ENCODE peak calls at places on chromosomes 13 and 19, in four cellular contexts. One of them, this sample, is unnamed.
A peak's percentile ranks its signal among the peaks of the same experiment; 100 is the strongest.

GRCh38 chr19:58509731-58510083 is 2.1 kb downstream of the SLC27A5 start:
- DNase-seq in esophagus muscularis mucosa: no peak
- DNase-seq in WERI-Rb-1: no peak
- DNase-seq in cardiac fibroblast: no peak
- DNase-seq in this sample: no peak

GRCh38 chr19:15631817-15632216 is 8.9 kb upstream of the CYP4F3 start:
- DNase-seq in WERI-Rb-1: peak; percentile 35
- DNase-seq in cardiac fibroblast: peak; percentile 2
- DNase-seq in esophagus muscularis mucosa: no peak
- DNase-seq in this sample: no peak

GRCh38 chr13:52984881-52985363 is 43.7 kb upstream of the OLFM4 start:
- DNase-seq in esophagus muscularis mucosa: peak; percentile 7
- DNase-seq in cardiac fibroblast: no peak
- DNase-seq in WERI-Rb-1: no peak
- DNase-seq in this sample: no peak

GRCh38 chr13:106609116-106609515 is 41.2 kb upstream of the ARGLU1 start:
- DNase-seq in esophagus muscularis mucosa: no peak
- DNase-seq in cardiac fibroblast: no peak
- DNase-seq in WERI-Rb-1: no peak
- DNase-seq in this sample: no peak

GRCh38 chr13:58476176-58476575 is 844.6 kb downstream of the PCDH17 start:
- DNase-seq in cardiac fibroblast: no peak
- DNase-seq in WERI-Rb-1: no peak
- DNase-seq in esophagus muscularis mucosa: no peak
- DNase-seq in this sample: no peak

GRCh38 chr13:47459512-47459911 is 541.6 kb downstream of the SUCLA2 start:
- DNase-seq in WERI-Rb-1: peak; percentile 15
- DNase-seq in esophagus muscularis mucosa: no peak
- DNase-seq in cardiac fibroblast: peak; percentile 61
- DNase-seq in this sample: no peak

GRCh38 chr13:94435604-94436226 is 43.8 kb downstream of the DCT start:
- DNase-seq in WERI-Rb-1: no peak
- DNase-seq in esophagus muscularis mucosa: peak; percentile 14
- DNase-seq in cardiac fibroblast: peak; percentile 72
- DNase-seq in this sample: no peak

GRCh38 chr13:45623516-45624090 is 8.1 kb upstream of the ERICH6B start:
- DNase-seq in WERI-Rb-1: no peak
- DNase-seq in esophagus muscularis mucosa: peak; percentile 26
- DNase-seq in cardiac fibroblast: peak; percentile 21
- DNase-seq in this sample: no peak

GRCh38 chr19:38118176-38118575 is 105.8 kb downstream of the DPF1 start:
- DNase-seq in WERI-Rb-1: no peak
- DNase-seq in esophagus muscularis mucosa: no peak
- DNase-seq in cardiac fibroblast: no peak
- DNase-seq in this sample: no peak

GRCh38 chr19:3129112-3129511 is 6.7 kb upstream of the GNA15 start:
- DNase-seq in esophagus muscularis mucosa: no peak
- DNase-seq in cardiac fibroblast: peak; percentile 79
- DNase-seq in WERI-Rb-1: no peak
- DNase-seq in this sample: no peak

GRCh38 chr13:73880365-73880764 is 253.8 kb downstream of the KLF12 start:
- DNase-seq in cardiac fibroblast: no peak
- DNase-seq in esophagus muscularis mucosa: no peak
- DNase-seq in WERI-Rb-1: no peak
- DNase-seq in this sample: no peak

GRCh38 chr19:31132753-31133110 is 216.5 kb downstream of the TSHZ3 start:
- DNase-seq in esophagus muscularis mucosa: no peak
- DNase-seq in WERI-Rb-1: no peak
- DNase-seq in cardiac fibroblast: no peak
- DNase-seq in this sample: no peak

GRCh38 chr19:3699071-3699740 is 1.1 kb downstream of the PIP5K1C start:
- DNase-seq in cardiac fibroblast: peak; percentile 62
- DNase-seq in WERI-Rb-1: peak; percentile 69
- DNase-seq in esophagus muscularis mucosa: no peak
- DNase-seq in this sample: no peak

GRCh38 chr13:95319551-95320274 is 18.5 kb upstream of the ABCC4 start:
- DNase-seq in WERI-Rb-1: no peak
- DNase-seq in cardiac fibroblast: peak; percentile 26
- DNase-seq in esophagus muscularis mucosa: no peak
- DNase-seq in this sample: no peak

GRCh38 chr19:19661675-19662251 is 1.7 kb downstream of the ATP13A1 start:
- DNase-seq in WERI-Rb-1: peak; percentile 77
- DNase-seq in cardiac fibroblast: no peak
- DNase-seq in esophagus muscularis mucosa: no peak
- DNase-seq in this sample: no peak

GRCh38 chr19:14536926-14537692 is 7.7 kb downstream of the TECR start:
- DNase-seq in WERI-Rb-1: peak; percentile 55
- DNase-seq in esophagus muscularis mucosa: no peak
- DNase-seq in cardiac fibroblast: peak; percentile 90
- DNase-seq in this sample: peak; percentile 74

GRCh38 chr13:59345316-59345715 is 818.4 kb downstream of the DIAPH3 start:
- DNase-seq in cardiac fibroblast: peak; percentile 73
- DNase-seq in WERI-Rb-1: no peak
- DNase-seq in esophagus muscularis mucosa: no peak
- DNase-seq in this sample: no peak

GRCh38 chr19:30567535-30568232 is 195.5 kb downstream of the ZNF536 start:
- DNase-seq in cardiac fibroblast: no peak
- DNase-seq in esophagus muscularis mucosa: no peak
- DNase-seq in WERI-Rb-1: peak; percentile 71
- DNase-seq in this sample: no peak

DNA sequence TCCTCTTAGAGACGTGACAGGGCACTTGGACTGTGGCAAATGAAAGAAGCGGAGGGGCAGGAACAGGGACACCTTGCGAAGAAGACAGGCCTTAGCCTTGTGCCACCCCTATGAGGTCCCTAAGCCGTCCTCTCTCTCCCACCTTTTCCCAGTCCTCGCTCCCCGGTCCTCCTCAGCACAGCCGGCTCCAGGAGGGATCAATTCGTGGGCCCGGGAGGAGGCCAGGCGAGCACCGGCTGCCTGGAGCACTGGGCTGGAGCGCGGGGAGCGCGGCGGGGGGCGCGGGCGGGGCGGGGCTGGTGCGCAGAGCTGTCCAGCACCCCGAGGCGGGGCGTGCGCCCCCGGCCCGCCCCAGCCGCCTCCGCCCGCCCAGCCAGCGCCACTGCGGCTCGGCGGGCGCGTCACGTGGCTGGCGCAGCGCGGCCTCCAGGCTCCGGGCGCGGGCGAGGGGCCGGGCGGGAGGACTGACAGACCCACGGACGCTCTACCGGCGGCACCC is at the start of gene LRP3:
- DNase-seq in WERI-Rb-1: peak; percentile 69
- DNase-seq in esophagus muscularis mucosa: no peak
- DNase-seq in cardiac fibroblast: peak; percentile 47
- DNase-seq in this sample: peak; percentile 54
- TF ChIP-seq CTCF in WERI-Rb-1: no peak
- TF ChIP-seq CTCF in esophagus muscularis mucosa: no peak
- TF ChIP-seq CTCF in cardiac fibroblast: no peak
- TF ChIP-seq CTCF in this sample: no peak

GRCh38 chr19:51564791-51565190 is 6.3 kb upstream of the ZNF175 start:
- DNase-seq in WERI-Rb-1: no peak
- DNase-seq in cardiac fibroblast: no peak
- DNase-seq in esophagus muscularis mucosa: no peak
- DNase-seq in this sample: no peak
- TF ChIP-seq CTCF in WERI-Rb-1: peak; percentile 31
- TF ChIP-seq CTCF in cardiac fibroblast: no peak
- TF ChIP-seq CTCF in esophagus muscularis mucosa: no peak
- TF ChIP-seq CTCF in this sample: no peak

GRCh38 chr13:40146063-40146462 is 490.6 kb downstream of the COG6 start:
- DNase-seq in cardiac fibroblast: no peak
- DNase-seq in WERI-Rb-1: no peak
- DNase-seq in esophagus muscularis mucosa: no peak
- DNase-seq in this sample: no peak
- TF ChIP-seq CTCF in cardiac fibroblast: no peak
- TF ChIP-seq CTCF in WERI-Rb-1: no peak
- TF ChIP-seq CTCF in esophagus muscularis mucosa: no peak
- TF ChIP-seq CTCF in this sample: no peak

GRCh38 chr13:100671389-100672182 is 3.0 kb downstream of the TMTC4 start:
- DNase-seq in esophagus muscularis mucosa: peak; percentile 85
- DNase-seq in WERI-Rb-1: no peak
- DNase-seq in cardiac fibroblast: no peak
- DNase-seq in this sample: no peak
- TF ChIP-seq CTCF in esophagus muscularis mucosa: no peak
- TF ChIP-seq CTCF in WERI-Rb-1: no peak
- TF ChIP-seq CTCF in cardiac fibroblast: no peak
- TF ChIP-seq CTCF in this sample: no peak

DNA sequence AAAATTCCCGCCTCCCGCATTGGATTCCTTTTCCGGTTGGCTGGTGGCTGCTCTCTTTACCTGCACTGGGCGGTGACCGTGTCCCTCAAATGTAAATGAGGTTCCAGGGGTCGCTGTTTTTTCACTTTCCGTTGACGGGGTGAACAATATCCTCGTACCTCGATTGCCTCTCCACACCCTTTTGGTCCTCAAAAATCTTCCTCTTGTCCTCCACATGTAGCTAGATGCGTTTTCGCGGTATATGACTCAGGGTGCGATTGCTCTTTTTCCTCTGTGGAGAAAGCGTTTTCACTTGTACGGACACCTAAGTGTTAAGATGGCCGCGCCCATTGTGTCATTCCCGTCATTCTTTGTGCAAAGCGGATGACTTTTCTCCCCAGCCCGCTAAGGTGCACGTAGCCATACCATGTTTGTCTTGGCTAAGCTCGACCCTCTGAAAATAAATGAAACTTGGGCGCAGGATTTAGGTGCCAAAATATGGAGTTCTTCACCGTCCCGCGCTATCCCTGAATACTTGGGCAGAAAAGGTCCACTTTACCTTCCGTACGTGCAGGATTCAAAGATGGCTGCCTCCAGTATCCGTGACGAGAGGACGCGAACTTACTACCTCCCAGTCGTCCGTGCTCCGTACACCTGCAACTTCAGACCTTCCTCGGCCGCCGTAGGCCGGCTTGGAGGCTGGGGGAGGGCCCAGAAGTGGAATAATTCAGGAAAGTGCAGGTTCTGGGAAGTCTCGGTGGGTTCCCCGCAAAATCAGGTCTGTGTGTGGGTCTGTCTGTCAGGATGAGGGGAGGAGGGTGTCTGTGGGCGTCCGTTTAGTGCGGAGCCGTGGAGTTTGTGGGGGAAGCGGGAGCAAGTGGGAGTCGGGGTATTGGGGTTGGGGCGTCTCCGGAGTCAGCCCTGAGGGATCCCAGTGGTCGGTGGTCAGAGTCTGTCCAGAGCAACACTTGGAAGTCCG is at the start of gene ZNF613:
- DNase-seq in WERI-Rb-1: peak; percentile 92
- DNase-seq in esophagus muscularis mucosa: peak; percentile 96
- DNase-seq in cardiac fibroblast: peak; percentile 97
- DNase-seq in this sample: peak; percentile 54
- TF ChIP-seq CTCF in WERI-Rb-1: peak; percentile 4
- TF ChIP-seq CTCF in esophagus muscularis mucosa: no peak
- TF ChIP-seq CTCF in cardiac fibroblast: peak; percentile 4
- TF ChIP-seq CTCF in this sample: no peak

DNA sequence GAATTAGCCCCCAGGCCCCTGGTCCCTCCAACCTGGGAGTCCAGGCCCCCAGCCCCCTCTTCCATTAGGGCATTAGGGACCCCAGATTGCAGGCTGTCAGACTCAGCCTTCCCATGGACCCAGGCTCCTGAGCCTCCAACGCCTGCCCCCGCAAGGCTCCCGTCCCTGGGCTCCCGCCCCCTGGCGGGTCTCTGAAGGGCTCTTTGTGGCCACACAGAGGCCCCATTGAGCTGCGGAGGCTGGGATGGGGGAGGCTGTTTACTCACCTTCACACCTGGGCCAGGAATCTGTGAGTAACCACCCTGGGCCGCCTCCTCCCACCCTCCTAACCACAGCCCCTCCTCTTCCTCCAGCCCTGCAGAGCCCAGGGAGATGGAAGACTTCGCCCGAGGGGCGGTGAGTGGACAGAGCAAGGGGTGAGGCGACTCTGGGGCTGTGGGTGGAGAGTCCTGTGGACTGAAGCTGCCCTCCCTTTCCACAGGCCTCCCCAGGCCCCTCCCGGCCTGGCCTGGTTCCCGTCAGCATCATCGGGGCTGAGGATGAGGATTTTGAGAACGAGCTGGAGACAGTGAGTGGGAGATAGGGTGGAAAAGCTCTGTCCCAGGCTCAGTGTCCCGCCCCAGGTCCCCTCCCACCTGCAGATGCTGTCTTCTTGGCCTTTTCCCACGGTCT is 4.9 kb downstream of the ARHGEF1 start:
- DNase-seq in WERI-Rb-1: no peak
- DNase-seq in esophagus muscularis mucosa: no peak
- DNase-seq in cardiac fibroblast: no peak
- DNase-seq in this sample: no peak
- TF ChIP-seq CTCF in WERI-Rb-1: no peak
- TF ChIP-seq CTCF in esophagus muscularis mucosa: no peak
- TF ChIP-seq CTCF in cardiac fibroblast: peak; percentile 8
- TF ChIP-seq CTCF in this sample: no peak

GRCh38 chr19:45498411-45499195 is at the start of gene PPM1N:
- DNase-seq in esophagus muscularis mucosa: no peak
- DNase-seq in WERI-Rb-1: peak; percentile 86
- DNase-seq in cardiac fibroblast: no peak
- DNase-seq in this sample: no peak
- TF ChIP-seq CTCF in esophagus muscularis mucosa: no peak
- TF ChIP-seq CTCF in WERI-Rb-1: no peak
- TF ChIP-seq CTCF in cardiac fibroblast: no peak
- TF ChIP-seq CTCF in this sample: no peak

This sample was measured in mesothelial cell of epicardium.